ENCODE peak calls at places on chromosomes 11 and 22, in five cellular contexts. B, M, A, Y and V are unnamed samples.

GRCh38 chr11:3970101-3970500 is 114.6 kb downstream of the STIM1 start:
- DNase-seq in B (no peak), M (no peak), A (no peak), Y (no peak), V (no peak)

GRCh38 chr11:105469931-105470330 is 139.9 kb upstream of the GRIA4 start:
- DNase-seq in B (no peak), M (no peak), A (no peak), Y (no peak), V (no peak)

GRCh38 chr22:27475548-27475897 is 326.0 kb downstream of the MN1 start:
- DNase-seq in B (no peak), M (no peak), A (no peak), Y (no peak), V (no peak)

GRCh38 chr22:20203142-20204099 is 52.6 kb upstream of the CCDC188 start:
- DNase-seq in B (peak; percentile 59), M (no peak), A (peak; percentile 47), Y (peak; percentile 36), V (no peak)

GRCh38 chr11:119742263-119742861 is 13.4 kb upstream of the NECTIN1 start:
- DNase-seq in B (no peak), M (peak; percentile 12), A (peak; percentile 39), Y (no peak), V (no peak)

GRCh38 chr11:130383363-130384168 is 44.8 kb downstream of the ADAMTS8 start:
- DNase-seq in B (no peak), M (no peak), A (peak; percentile 40), Y (peak; percentile 83), V (peak; percentile 36)

GRCh38 chr22:30015846-30016245 is 64.4 kb upstream of the HORMAD2 start:
- DNase-seq in B (no peak), M (no peak), A (peak; percentile 94), Y (peak; percentile 53), V (peak; percentile 95)

GRCh38 chr22:25388866-25389540 is 169.6 kb downstream of the CRYBB2 start:
- DNase-seq in B (no peak), M (no peak), A (no peak), Y (no peak), V (no peak)

GRCh38 chr22:31177420-31178162 is 17.6 kb downstream of the RNF185 start:
- DNase-seq in B (no peak), M (no peak), A (peak; percentile 96), Y (peak; percentile 54), V (peak; percentile 97)

GRCh38 chr22:23714596-23715588 is 24.1 kb downstream of the RGL4 start:
- DNase-seq in B (no peak), M (no peak), A (no peak), Y (no peak), V (no peak)

GRCh38 chr11:2139118-2139490 is at the start of gene IGF2:
- DNase-seq in B (no peak), M (no peak), A (no peak), Y (peak; percentile 25), V (peak; percentile 64)

GRCh38 chr11:93089474-93090102 is 108.2 kb downstream of the SLC36A4 start:
- DNase-seq in B (no peak), M (no peak), A (peak; percentile 82), Y (peak; percentile 62), V (peak; percentile 14)

GRCh38 chr11:14446701-14447169 is 52.9 kb downstream of the COPB1 start:
- DNase-seq in B (no peak), M (no peak), A (peak; percentile 80), Y (no peak), V (no peak)

GRCh38 chr11:27754035-27755017 is 54.1 kb upstream of the BDNF start:
- DNase-seq in B (no peak), M (no peak), A (peak; percentile 54), Y (no peak), V (no peak)

GRCh38 chr11:63614136-63614664 is at the start of gene PLAAT3:
- DNase-seq in B (peak; percentile 78), M (peak; percentile 34), A (peak; percentile 61), Y (peak; percentile 48), V (peak; percentile 96)

GRCh38 chr22:48796295-48797015 is 1031.2 kb downstream of the BRD1 start:
- DNase-seq in B (no peak), M (no peak), A (no peak), Y (no peak), V (no peak)
- H3K9me3 ChIP-seq in B (no peaks in the 10 kb centered on the region), M (no peaks in the 10 kb centered on the region), A (no peaks in the 10 kb centered on the region), Y (peaks cover 3% of the 10 kb centered on the region), V (peaks cover 2% of the 10 kb centered on the region)

DNA sequence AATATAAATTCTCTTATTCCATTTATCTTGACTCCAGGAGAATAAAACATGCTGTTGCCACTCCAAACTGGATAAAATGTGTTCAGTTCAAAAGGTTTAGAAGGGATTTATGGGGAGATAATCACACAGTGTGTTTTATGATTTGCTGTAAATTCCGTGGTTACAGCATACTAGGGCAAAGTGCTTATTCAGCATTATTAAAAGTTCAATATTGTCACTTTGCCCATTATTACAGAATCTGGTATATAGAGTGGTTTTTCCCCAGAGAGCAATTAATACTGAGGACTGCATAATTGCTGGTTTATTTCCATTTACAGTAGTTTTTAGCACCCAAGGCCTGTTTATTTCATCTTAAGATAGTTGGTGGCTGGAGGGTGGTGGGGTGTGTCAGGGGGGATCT is 781.0 kb upstream of the RAG2 start:
- DNase-seq in B (no peak), M (no peak), A (no peak), Y (no peak), V (no peak)
- H3K9me3 ChIP-seq in B (no peaks in the 10 kb centered on the region), M (no peaks in the 10 kb centered on the region), A (no peaks in the 10 kb centered on the region), Y (no peaks in the 10 kb centered on the region), V (peaks cover 6% of the 10 kb centered on the region)

GRCh38 chr22:48423481-48423901 is 1404.2 kb downstream of the BRD1 start:
- DNase-seq in B (no peak), M (no peak), A (peak; percentile 68), Y (no peak), V (no peak)
- H3K9me3 ChIP-seq in B (no peaks in the 10 kb centered on the region), M (no peaks in the 10 kb centered on the region), A (no peaks in the 10 kb centered on the region), Y (no peaks in the 10 kb centered on the region), V (peaks cover 4% of the 10 kb centered on the region)

DNA sequence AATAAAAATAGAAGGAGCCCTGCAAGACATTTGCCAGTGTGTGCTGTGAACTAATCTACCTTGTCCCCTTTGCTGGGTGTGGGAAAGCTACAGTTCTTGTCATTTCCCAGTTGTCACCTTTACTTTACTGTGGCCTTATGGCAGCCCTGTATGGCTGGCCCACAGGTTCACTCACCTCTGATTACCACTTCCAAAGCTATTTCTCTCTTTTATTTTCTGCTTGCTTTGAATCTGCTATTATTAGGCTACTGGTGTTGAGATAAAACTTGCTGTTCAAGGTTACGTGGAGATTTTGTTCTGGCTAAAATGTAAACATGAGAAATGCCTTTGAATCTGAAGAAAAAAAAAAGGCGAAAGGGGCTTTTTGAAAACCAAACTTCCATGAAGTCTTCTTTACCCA is 9.6 kb upstream of the CABP2 start:
- DNase-seq in B (no peak), M (no peak), A (no peak), Y (no peak), V (no peak)
- H3K9me3 ChIP-seq in B (no peaks in the 10 kb centered on the region), M (no peaks in the 10 kb centered on the region), A (no peaks in the 10 kb centered on the region), Y (no peaks in the 10 kb centered on the region), V (peaks cover 10% of the 10 kb centered on the region)

GRCh38 chr11:10872097-10872496 is 14.2 kb upstream of the ZBED5 start:
- DNase-seq in B (no peak), M (no peak), A (no peak), Y (no peak), V (no peak)

GRCh38 chr11:10875430-10876021 is 17.7 kb upstream of the ZBED5 start:
- DNase-seq in B (no peak), M (no peak), A (no peak), Y (no peak), V (no peak)

GRCh38 chr11:10878408-10879214 is 20.8 kb upstream of the ZBED5 start:
- DNase-seq in B (no peak), M (no peak), A (peak; percentile 77), Y (peak; percentile 81), V (peak; percentile 59)

GRCh38 chr11:10881892-10882291 is 24.0 kb upstream of the ZBED5 start:
- DNase-seq in B (no peak), M (no peak), A (no peak), Y (no peak), V (no peak)

DNA sequence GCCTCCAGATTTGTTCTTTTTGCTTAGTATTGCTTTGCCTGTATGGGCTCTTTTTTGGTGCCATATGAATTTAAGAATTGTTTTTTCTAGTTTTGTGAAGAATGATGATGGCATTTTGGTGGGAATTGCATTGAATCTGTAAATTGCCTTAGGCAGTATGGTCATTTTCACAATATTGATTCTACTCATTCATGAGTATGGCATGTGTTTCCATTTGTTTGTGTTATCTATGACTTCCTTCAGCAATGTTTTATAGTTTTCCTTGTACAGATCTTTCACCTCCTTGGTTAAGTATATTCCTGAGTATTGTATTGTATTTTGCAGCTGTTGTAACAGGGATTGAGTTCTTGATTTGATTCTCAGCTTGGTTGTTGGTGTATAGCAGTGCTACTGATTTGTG is 18.3 kb upstream of the ZBED5 start:
- DNase-seq in B (no peak), M (no peak), A (no peak), Y (no peak), V (no peak)
- H3K9me3 ChIP-seq in B (no peaks in the 10 kb centered on the region), M (no peaks in the 10 kb centered on the region), A (peaks cover 3% of the 10 kb centered on the region), Y (no peaks in the 10 kb centered on the region), V (peaks cover 2% of the 10 kb centered on the region)

GRCh38 chr11:112639469-112639868 is 321.8 kb upstream of the NCAM1 start:
- DNase-seq in B (no peak), M (no peak), A (no peak), Y (no peak), V (no peak)
- H3K9me3 ChIP-seq in B (no peaks in the 10 kb centered on the region), M (no peaks in the 10 kb centered on the region), A (peaks cover 3% of the 10 kb centered on the region), Y (no peaks in the 10 kb centered on the region), V (no peaks in the 10 kb centered on the region)

GRCh38 chr11:74540270-74540669 is 46.7 kb upstream of the LIPT2 start:
- DNase-seq in B (no peak), M (no peak), A (no peak), Y (no peak), V (no peak)

GRCh38 chr11:74543991-74544390 is 48.4 kb upstream of the POLD3 start:
- DNase-seq in B (peak; percentile 93), M (no peak), A (no peak), Y (no peak), V (no peak)

GRCh38 chr11:74538680-74539079 is 45.2 kb upstream of the LIPT2 start:
- DNase-seq in B (no peak), M (no peak), A (peak; percentile 44), Y (no peak), V (peak; percentile 40)

GRCh38 chr11:74546752-74547151 is 45.6 kb upstream of the POLD3 start:
- DNase-seq in B (no peak), M (no peak), A (no peak), Y (no peak), V (no peak)

DNA sequence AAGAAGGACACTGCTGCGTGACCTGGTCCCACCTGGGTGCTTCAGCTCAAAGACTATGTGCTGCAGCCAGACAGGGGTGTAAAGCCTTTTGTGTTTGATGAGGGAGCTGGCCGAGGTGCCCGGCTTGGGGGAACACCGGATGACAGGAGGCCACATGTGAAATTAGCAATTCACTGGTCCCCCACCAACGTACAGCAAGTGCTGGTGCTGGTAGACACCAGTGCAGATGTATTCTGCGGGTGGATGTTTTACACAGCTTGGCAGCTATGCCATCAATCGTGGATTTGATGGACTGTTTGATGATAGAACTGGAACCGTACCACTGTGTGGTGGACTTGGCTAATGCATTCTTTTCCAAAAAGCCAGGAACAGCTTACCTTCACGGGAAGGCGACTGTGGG is 47.9 kb upstream of the LIPT2 start:
- DNase-seq in B (no peak), M (no peak), A (no peak), Y (no peak), V (no peak)
- H3K9me3 ChIP-seq in B (no peaks in the 10 kb centered on the region), M (peaks cover 9% of the 10 kb centered on the region), A (no peaks in the 10 kb centered on the region), Y (no peaks in the 10 kb centered on the region), V (peaks cover 29% of the 10 kb centered on the region)

DNA sequence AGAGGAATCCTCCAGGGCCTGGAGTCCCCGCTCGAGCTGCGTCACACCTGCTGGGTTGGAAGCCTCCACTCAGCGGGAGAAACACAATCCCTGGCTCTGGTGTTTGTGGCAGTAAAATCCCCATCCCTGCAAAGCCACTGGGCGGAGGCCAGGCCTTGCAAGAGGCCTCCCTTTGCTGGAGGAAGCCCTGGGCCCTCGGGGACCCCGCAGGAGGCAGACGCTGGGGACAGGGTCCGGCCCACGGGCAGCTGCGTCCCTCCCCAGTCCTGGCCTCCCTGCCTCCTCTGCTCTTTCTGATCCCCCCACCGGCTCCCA is 194.7 kb downstream of the BRD1 start:
- DNase-seq in B (no peak), M (no peak), A (no peak), Y (no peak), V (no peak)
- H3K9me3 ChIP-seq in B (no peaks in the 10 kb centered on the region), M (no peaks in the 10 kb centered on the region), A (no peaks in the 10 kb centered on the region), Y (no peaks in the 10 kb centered on the region), V (no peaks in the 10 kb centered on the region)